ENCODE peak calls at places on chromosomes 7 and 10, in eight cellular contexts. I is stomach; O is Calu3; S is kidney tubule cell; P is GF-D8; W is Karpas-422; U is naive thymus-derived CD8-positive, alpha-beta T cell; Y is progenitor cell of endocrine pancreas. F is an unnamed sample.

GRCh38 chr10:79182763-79183467 is 114.1 kb downstream of the ZMIZ1 start:
- DNase-seq in W (no peak), I (peak), U (no peak), P (no peak), O (no peak), S (peak), Y (no peak), F (no peak)

GRCh38 chr7:2417981-2418481 is 14.6 kb downstream of the CHST12 start:
- DNase-seq in U (no peak), O (no peak), S (peak), W (no peak), P (no peak), I (no peak), Y (no peak), F (no peak)

GRCh38 chr7:155069992-155070827 is at the start of gene HTR5A:
- DNase-seq in Y (peak), S (peak), I (peak), W (peak), O (peak), P (peak), U (peak), F (peak)

GRCh38 chr10:29807407-29807806 is 172.6 kb upstream of the SVIL start:
- DNase-seq in U (no peak), S (peak), I (no peak), O (peak), Y (no peak), W (no peak), P (no peak), F (no peak)

GRCh38 chr7:28533267-28533666 is 120.9 kb downstream of the CREB5 start:
- DNase-seq in P (no peak), W (no peak), S (no peak), I (no peak), O (no peak), Y (no peak), U (no peak), F (no peak)

GRCh38 chr10:47025540-47026300 is 114.5 kb downstream of the PTPN20 start:
- DNase-seq in W (no peak), S (peak), Y (peak), U (no peak), I (peak), P (no peak), O (no peak), F (no peak)

GRCh38 chr10:73908853-73909611 is 1.9 kb upstream of the PLAU start:
- DNase-seq in U (no peak), W (peak), S (peak), P (peak), Y (no peak), O (peak), I (no peak), F (peak)

GRCh38 chr7:119572541-119572940 is 700.4 kb upstream of the KCND2 start:
- DNase-seq in P (no peak), U (no peak), O (no peak), Y (no peak), I (no peak), S (no peak), W (no peak), F (no peak)

GRCh38 chr10:77279207-77279606 is 358.4 kb downstream of the KCNMA1 start:
- DNase-seq in I (no peak), U (peak), Y (no peak), S (peak), W (no peak), P (no peak), O (no peak), F (no peak)

GRCh38 chr10:115572740-115573455 is 479.7 kb downstream of the ATRNL1 start:
- DNase-seq in Y (no peak), U (no peak), P (no peak), W (peak), S (no peak), I (no peak), O (peak), F (no peak)

GRCh38 chr10:11468126-11468742 is 143.2 kb downstream of the USP6NL start:
- DNase-seq in Y (no peak), I (no peak), U (no peak), P (no peak), S (peak), W (no peak), O (no peak), F (no peak)

GRCh38 chr7:73941836-73942551 is 81.0 kb downstream of the TMEM270 start:
- DNase-seq in O (no peak), I (no peak), Y (no peak), S (peak), U (no peak), W (no peak), P (no peak), F (no peak)

GRCh38 chr7:37408885-37409248 is 39.8 kb downstream of the ELMO1 start:
- DNase-seq in I (no peak), P (no peak), O (no peak), W (no peak), S (no peak), U (no peak), Y (no peak), F (peak)

GRCh38 chr10:132687181-132687892 is 98.6 kb downstream of the NKX6-2 start:
- DNase-seq in S (no peak), P (no peak), W (no peak), U (no peak), O (no peak), Y (no peak), I (no peak), F (peak)

GRCh38 chr10:22958338-22958737 is 30.5 kb downstream of the ARMC3 start:
- DNase-seq in I (no peak), Y (no peak), P (no peak), U (no peak), S (peak), O (peak), W (no peak), F (no peak)

GRCh38 chr10:123614888-123615287 is 51.3 kb upstream of the GPR26 start:
- DNase-seq in Y (peak), I (peak), P (no peak), S (peak), W (peak), U (peak), O (peak), F (peak)